ENCODE peak calls at places on chromosomes 3 and 15, in eight cellular contexts. L is colonic mucosa, V is psoas muscle, A is heart right ventricle, Z is fibroblast of lung, B is suprapubic skin, J is PC-3, I is right lobe of liver. U is an unnamed sample.
A peak's percentile ranks its signal among the peaks of the same experiment; 100 is the strongest.

GRCh38 chr3:29441020-29441324 is 160.1 kb downstream of the RBMS3 start:
- DNase-seq in L (no peak), V (no peak), A (no peak), Z (no peak), B (no peak), J (peak; percentile 31), I (no peak), U (no peak)

GRCh38 chr3:55818485-55818884 is 331.4 kb upstream of the WNT5A start:
- DNase-seq in L (no peak), V (no peak), A (no peak), Z (peak; percentile 20), B (no peak), J (peak; percentile 8), I (no peak), U (no peak)

GRCh38 chr3:53161345-53161819 is 373 bp downstream of the PRKCD start:
- DNase-seq in L (peak; percentile 45), V (peak; percentile 44), A (peak; percentile 38), Z (no peak), B (no peak), J (no peak), I (peak; percentile 49), U (no peak)

GRCh38 chr3:105730973-105731372 is 137.8 kb downstream of the CBLB start:
- DNase-seq in L (no peak), V (no peak), A (no peak), Z (no peak), B (no peak), J (no peak), I (no peak), U (no peak)

GRCh38 chr15:93382196-93382820 is 293.3 kb upstream of the RGMA start:
- DNase-seq in L (no peak), V (no peak), A (no peak), Z (no peak), B (no peak), J (no peak), I (no peak), U (no peak)

GRCh38 chr3:44501971-44502370 is 24.5 kb upstream of the ZNF445 start:
- DNase-seq in L (no peak), V (no peak), A (no peak), Z (no peak), B (no peak), J (no peak), I (no peak), U (no peak)

GRCh38 chr15:69414702-69415161 is 583 bp downstream of the KIF23 start:
- DNase-seq in L (peak; percentile 37), V (no peak), A (no peak), Z (peak; percentile 89), B (no peak), J (peak; percentile 86), I (peak; percentile 33), U (peak; percentile 54)

GRCh38 chr15:73153024-73153423 is 100.8 kb downstream of the NEO1 start:
- DNase-seq in L (no peak), V (no peak), A (no peak), Z (no peak), B (no peak), J (no peak), I (no peak), U (no peak)

GRCh38 chr3:32239638-32240550 is 1.4 kb downstream of the CMTM8 start:
- DNase-seq in L (peak; percentile 67), V (no peak), A (peak; percentile 33), Z (peak; percentile 25), B (no peak), J (peak; percentile 67), I (peak; percentile 33), U (no peak)

GRCh38 chr3:11465744-11466611 is 177.7 kb downstream of the VGLL4 start:
- DNase-seq in L (peak; percentile 25), V (no peak), A (peak; percentile 83), Z (peak; percentile 87), B (no peak), J (no peak), I (no peak), U (no peak)

DNA sequence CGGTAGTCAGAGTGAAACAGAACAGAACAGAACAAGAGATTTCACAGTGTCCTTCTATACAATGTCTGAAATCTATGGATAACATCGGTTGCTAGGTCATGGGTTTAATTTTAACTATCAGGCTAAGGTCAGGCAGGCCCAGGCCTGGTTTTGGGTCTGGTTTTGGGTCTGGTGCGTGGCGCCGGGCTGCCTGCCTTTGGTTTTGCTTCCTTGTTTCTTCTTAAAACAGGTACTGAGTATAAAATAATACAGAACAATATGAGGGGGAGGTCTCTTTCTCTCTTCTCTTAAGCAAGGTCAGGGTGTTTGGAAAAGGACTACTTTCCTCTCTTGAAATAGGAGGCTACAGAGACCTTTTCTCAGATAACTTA is 1.4 kb downstream of the AEN start:
- DNase-seq in L (no peak), V (no peak), A (no peak), Z (no peak), B (no peak), J (no peak), I (no peak), U (no peak)
- H3K4me3 ChIP-seq in L (peak overlapping the region; percentile 98), V (peak overlapping the region; percentile 74), A (peak overlapping the region; percentile 83), Z (peak overlapping the region; percentile 87), B (peak overlapping the region; percentile 92), J (peak overlapping the region; percentile 90), I (peak overlapping the region; percentile 96), U (no peak overlapping the region)

DNA sequence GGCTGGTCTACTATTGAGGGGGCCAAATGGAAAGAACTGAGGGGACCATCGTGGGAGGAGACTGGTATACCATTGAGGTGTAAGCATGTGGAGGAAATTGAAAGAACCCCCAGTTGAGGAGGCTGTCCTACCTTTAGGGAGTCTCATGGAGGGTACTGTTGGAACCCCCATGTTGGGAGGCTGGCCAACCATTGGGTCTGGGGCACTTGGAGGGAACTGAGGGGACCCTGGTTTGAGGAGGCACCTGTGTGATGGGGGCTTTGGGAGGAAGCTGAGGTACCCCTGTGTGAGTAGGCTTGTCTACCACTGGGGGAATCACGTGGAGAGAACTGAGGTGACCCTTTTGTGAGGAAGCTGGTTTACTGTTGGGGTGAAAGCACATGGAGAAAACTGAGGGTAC is 157.5 kb downstream of the FBLN2 start:
- DNase-seq in L (no peak), V (no peak), A (no peak), Z (no peak), B (peak; percentile 34), J (no peak), I (peak; percentile 8), U (no peak)
- H3K9me3 ChIP-seq in L (no peaks in the 10 kb centered on the region), V (no peaks in the 10 kb centered on the region), A (no peaks in the 10 kb centered on the region), Z (no peaks in the 10 kb centered on the region), B (no peaks in the 10 kb centered on the region), J (no peaks in the 10 kb centered on the region), I (no peaks in the 10 kb centered on the region), U (no peaks in the 10 kb centered on the region)

GRCh38 chr3:149815318-149815717 is 2.3 kb downstream of the RNF13 start:
- DNase-seq in L (no peak), V (no peak), A (no peak), Z (no peak), B (no peak), J (peak; percentile 30), I (no peak), U (no peak)
- H3K4me3 ChIP-seq in L (no peak overlapping the region), V (peak overlapping the region; percentile 95), A (peak overlapping the region; percentile 77), Z (no peak overlapping the region), B (peak overlapping the region; percentile 85), J (peak overlapping the region; percentile 89), I (no peak overlapping the region), U (no peak overlapping the region)

DNA sequence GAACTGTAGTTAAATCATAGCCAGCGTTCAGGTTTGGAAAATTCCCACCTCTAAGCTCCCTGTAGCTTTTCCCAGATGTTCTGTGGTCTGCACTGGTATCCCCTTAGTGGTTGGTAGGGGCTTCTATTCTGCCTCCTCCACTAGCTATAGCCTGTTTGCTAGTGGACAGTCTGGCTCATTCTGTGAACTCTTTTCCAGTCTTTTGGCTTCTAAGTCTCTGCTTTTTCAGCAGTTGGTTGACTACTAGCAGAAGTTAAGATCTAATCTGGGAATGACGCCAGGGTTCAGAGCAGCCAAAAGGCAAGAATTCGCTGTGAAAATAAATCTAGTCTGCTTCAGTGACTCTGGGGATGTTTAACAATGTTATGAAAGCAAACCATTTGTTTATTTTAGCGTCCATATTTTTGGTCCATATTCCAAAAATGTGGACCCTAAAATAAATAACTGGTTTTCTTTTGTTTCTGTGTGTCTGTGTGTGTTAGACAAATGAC is 73.7 kb upstream of the WDR72 start:
- DNase-seq in L (peak; percentile 50), V (no peak), A (peak; percentile 47), Z (peak; percentile 76), B (no peak), J (no peak), I (no peak), U (no peak)
- H3K9me3 ChIP-seq in L (no peaks in the 10 kb centered on the region), V (no peaks in the 10 kb centered on the region), A (no peaks in the 10 kb centered on the region), Z (no peaks in the 10 kb centered on the region), B (no peaks in the 10 kb centered on the region), J (no peaks in the 10 kb centered on the region), I (no peaks in the 10 kb centered on the region), U (no peaks in the 10 kb centered on the region)

GRCh38 chr15:99580061-99580460 is 14.3 kb downstream of the MEF2A start:
- DNase-seq in L (no peak), V (no peak), A (no peak), Z (no peak), B (no peak), J (no peak), I (no peak), U (no peak)

GRCh38 chr15:99582508-99582960 is 16.8 kb downstream of the MEF2A start:
- DNase-seq in L (no peak), V (no peak), A (no peak), Z (no peak), B (no peak), J (no peak), I (no peak), U (no peak)

GRCh38 chr15:99586121-99586520 is 20.3 kb downstream of the MEF2A start:
- DNase-seq in L (no peak), V (no peak), A (no peak), Z (no peak), B (no peak), J (no peak), I (no peak), U (no peak)

GRCh38 chr15:99578809-99579208 is 13.0 kb downstream of the MEF2A start:
- DNase-seq in L (no peak), V (no peak), A (no peak), Z (no peak), B (no peak), J (no peak), I (no peak), U (no peak)

GRCh38 chr15:99584081-99584600 is 18.4 kb downstream of the MEF2A start:
- DNase-seq in L (no peak), V (no peak), A (no peak), Z (no peak), B (no peak), J (no peak), I (no peak), U (no peak)
- H3K4me3 ChIP-seq in L (no peak overlapping the region), V (no peak overlapping the region), A (no peak overlapping the region), Z (no peak overlapping the region), B (no peak overlapping the region), J (no peak overlapping the region), I (no peak overlapping the region), U (no peak overlapping the region)

DNA sequence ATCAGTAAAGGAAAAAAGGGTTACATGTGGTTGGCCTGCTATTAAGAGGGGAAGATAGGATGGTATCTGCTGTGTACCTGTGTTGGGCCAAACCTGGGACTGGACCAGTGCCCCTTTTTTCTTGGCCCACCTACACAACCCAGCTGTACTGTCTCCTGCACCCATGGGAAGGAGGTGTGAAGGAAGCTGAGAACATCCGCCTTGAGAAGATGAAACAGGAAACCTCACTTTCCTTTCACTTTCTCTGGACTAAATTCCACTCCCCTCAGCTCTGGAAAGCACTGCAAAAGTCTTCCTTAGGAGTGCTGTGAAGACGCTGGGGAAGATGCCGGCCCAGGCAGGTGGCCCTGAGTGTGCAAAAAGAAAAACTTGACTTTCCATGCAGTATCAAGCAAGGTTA is 37.6 kb downstream of the LRRN1 start:
- DNase-seq in L (no peak), V (no peak), A (no peak), Z (no peak), B (no peak), J (no peak), I (no peak), U (no peak)
- H3K9me3 ChIP-seq in L (no peaks in the 10 kb centered on the region), V (peaks cover 7% of the 10 kb centered on the region), A (peaks cover 10% of the 10 kb centered on the region), Z (no peaks in the 10 kb centered on the region), B (no peaks in the 10 kb centered on the region), J (peaks cover 20% of the 10 kb centered on the region), I (peaks cover 2% of the 10 kb centered on the region), U (peaks cover 3% of the 10 kb centered on the region)